ENCODE peak calls at places on chromosomes 6 and 20, in five cellular contexts. One of them, this sample, is unnamed.

GRCh38 chr20:3749689-3750639 is 17.5 kb downstream of the HSPA12B start:
- DNase-seq in HepG2: peak; percentile 56
- DNase-seq in H1: peak; percentile 46
- DNase-seq in SK-N-SH: peak; percentile 98
- DNase-seq in K562: peak; percentile 69
- DNase-seq in this sample: no peak

GRCh38 chr20:6588296-6588695 is 179.2 kb upstream of the BMP2 start:
- DNase-seq in H1: no peak
- DNase-seq in HepG2: no peak
- DNase-seq in K562: no peak
- DNase-seq in SK-N-SH: no peak
- DNase-seq in this sample: no peak

GRCh38 chr20:15807271-15807670 is 766.0 kb downstream of the KIF16B start:
- DNase-seq in SK-N-SH: no peak
- DNase-seq in H1: no peak
- DNase-seq in HepG2: no peak
- DNase-seq in K562: no peak
- DNase-seq in this sample: no peak

GRCh38 chr6:163087981-163088380 is 326.5 kb upstream of the QKI start:
- DNase-seq in H1: no peak
- DNase-seq in SK-N-SH: no peak
- DNase-seq in K562: no peak
- DNase-seq in HepG2: no peak
- DNase-seq in this sample: no peak

GRCh38 chr20:19601133-19601810 is 156.8 kb upstream of the RIN2 start:
- DNase-seq in SK-N-SH: no peak
- DNase-seq in K562: no peak
- DNase-seq in HepG2: no peak
- DNase-seq in H1: no peak
- DNase-seq in this sample: no peak

GRCh38 chr6:27019651-27020552 is 227.6 kb upstream of the PRSS16 start:
- DNase-seq in H1: peak; percentile 90
- DNase-seq in SK-N-SH: peak; percentile 87
- DNase-seq in HepG2: no peak
- DNase-seq in K562: peak; percentile 92
- DNase-seq in this sample: peak; percentile 76

GRCh38 chr6:16391451-16391912 is 153.1 kb downstream of the GMPR start:
- DNase-seq in H1: no peak
- DNase-seq in HepG2: no peak
- DNase-seq in SK-N-SH: no peak
- DNase-seq in K562: no peak
- DNase-seq in this sample: no peak

GRCh38 chr6:170095273-170095976 is 195.5 kb downstream of the DLL1 start:
- DNase-seq in HepG2: no peak
- DNase-seq in H1: no peak
- DNase-seq in K562: no peak
- DNase-seq in SK-N-SH: no peak
- DNase-seq in this sample: no peak

GRCh38 chr20:46402236-46402886 is 4.1 kb downstream of the ELMO2 start:
- DNase-seq in H1: no peak
- DNase-seq in SK-N-SH: no peak
- DNase-seq in HepG2: no peak
- DNase-seq in K562: no peak
- DNase-seq in this sample: no peak

GRCh38 chr20:59559863-59560262 is 44.5 kb upstream of the PHACTR3 start:
- DNase-seq in SK-N-SH: no peak
- DNase-seq in HepG2: no peak
- DNase-seq in H1: no peak
- DNase-seq in K562: no peak
- DNase-seq in this sample: no peak

GRCh38 chr6:151191477-151191995 is 48.2 kb upstream of the AKAP12 start:
- DNase-seq in K562: no peak
- DNase-seq in H1: no peak
- DNase-seq in HepG2: no peak
- DNase-seq in SK-N-SH: no peak
- DNase-seq in this sample: no peak

GRCh38 chr6:134753001-134753400 is 196.9 kb downstream of the ALDH8A1 start:
- DNase-seq in K562: no peak
- DNase-seq in H1: no peak
- DNase-seq in SK-N-SH: no peak
- DNase-seq in HepG2: no peak
- DNase-seq in this sample: no peak

GRCh38 chr6:25927721-25928359 is 2.7 kb downstream of the SLC17A2 start:
- DNase-seq in K562: no peak
- DNase-seq in SK-N-SH: no peak
- DNase-seq in HepG2: no peak
- DNase-seq in H1: no peak
- DNase-seq in this sample: no peak

GRCh38 chr6:21753571-21754108 is 160.1 kb downstream of the SOX4 start:
- DNase-seq in SK-N-SH: no peak
- DNase-seq in HepG2: no peak
- DNase-seq in H1: no peak
- DNase-seq in K562: no peak
- DNase-seq in this sample: no peak

GRCh38 chr6:152121910-152122309 is 314.4 kb downstream of the ESR1 start:
- DNase-seq in H1: no peak
- DNase-seq in K562: no peak
- DNase-seq in HepG2: no peak
- DNase-seq in SK-N-SH: no peak
- DNase-seq in this sample: no peak

GRCh38 chr20:59805786-59806577 is 127.5 kb downstream of the SYCP2 start:
- DNase-seq in H1: no peak
- DNase-seq in K562: no peak
- DNase-seq in HepG2: no peak
- DNase-seq in SK-N-SH: peak; percentile 2
- DNase-seq in this sample: no peak

GRCh38 chr20:57698191-57698866 is 11.5 kb downstream of the PMEPA1 start:
- DNase-seq in SK-N-SH: peak; percentile 57
- DNase-seq in H1: no peak
- DNase-seq in K562: no peak
- DNase-seq in HepG2: peak; percentile 31
- DNase-seq in this sample: no peak

GRCh38 chr6:80449756-80450155 is 343.3 kb downstream of the BCKDHB start:
- DNase-seq in H1: no peak
- DNase-seq in K562: no peak
- DNase-seq in HepG2: no peak
- DNase-seq in SK-N-SH: no peak
- DNase-seq in this sample: no peak

GRCh38 chr20:16025084-16025483 is 548.2 kb downstream of the KIF16B start:
- DNase-seq in K562: no peak
- DNase-seq in SK-N-SH: no peak
- DNase-seq in H1: no peak
- DNase-seq in HepG2: no peak
- DNase-seq in this sample: no peak

GRCh38 chr6:74733830-74734591 is 471.8 kb downstream of the COL12A1 start:
- DNase-seq in K562: no peak
- DNase-seq in HepG2: no peak
- DNase-seq in SK-N-SH: no peak
- DNase-seq in H1: no peak
- DNase-seq in this sample: no peak

GRCh38 chr20:3875378-3875974 is 13.7 kb upstream of the PANK2 start:
- DNase-seq in H1: no peak
- DNase-seq in SK-N-SH: no peak
- DNase-seq in HepG2: no peak
- DNase-seq in K562: no peak
- DNase-seq in this sample: no peak

GRCh38 chr20:59173938-59174496 is 10.4 kb downstream of the ZNF831 start:
- DNase-seq in K562: no peak
- DNase-seq in SK-N-SH: no peak
- DNase-seq in HepG2: no peak
- DNase-seq in H1: no peak
- DNase-seq in this sample: no peak

GRCh38 chr20:8018928-8019177 is 708 bp downstream of the TMX4 start:
- DNase-seq in K562: no peak
- DNase-seq in SK-N-SH: no peak
- DNase-seq in H1: no peak
- DNase-seq in HepG2: no peak
- DNase-seq in this sample: peak; percentile 63

GRCh38 chr20:48234951-48235350 is 449.7 kb upstream of the SULF2 start:
- DNase-seq in K562: no peak
- DNase-seq in H1: no peak
- DNase-seq in SK-N-SH: no peak
- DNase-seq in HepG2: no peak
- DNase-seq in this sample: no peak

GRCh38 chr6:56364482-56365313 is 117.3 kb upstream of the COL21A1 start:
- DNase-seq in K562: no peak
- DNase-seq in H1: no peak
- DNase-seq in SK-N-SH: peak; percentile 21
- DNase-seq in HepG2: no peak
- DNase-seq in this sample: no peak

GRCh38 chr6:167760979-167761793 is 65.5 kb upstream of the AFDN start:
- DNase-seq in HepG2: peak; percentile 85
- DNase-seq in SK-N-SH: no peak
- DNase-seq in K562: no peak
- DNase-seq in H1: no peak
- DNase-seq in this sample: peak; percentile 7

GRCh38 chr6:15953152-15953880 is 175.6 kb upstream of the MYLIP start:
- DNase-seq in SK-N-SH: no peak
- DNase-seq in K562: no peak
- DNase-seq in HepG2: no peak
- DNase-seq in H1: no peak
- DNase-seq in this sample: peak; percentile 32

GRCh38 chr20:52048365-52048764 is 143.2 kb downstream of the ZFP64 start:
- DNase-seq in HepG2: no peak
- DNase-seq in K562: no peak
- DNase-seq in H1: peak; percentile 70
- DNase-seq in SK-N-SH: no peak
- DNase-seq in this sample: no peak

GRCh38 chr6:135438907-135439535 is 58.5 kb downstream of the AHI1 start:
- DNase-seq in K562: peak; percentile 40
- DNase-seq in HepG2: peak; percentile 30
- DNase-seq in SK-N-SH: peak; percentile 2
- DNase-seq in H1: no peak
- DNase-seq in this sample: no peak

GRCh38 chr6:170135041-170135440 is 155.8 kb downstream of the DLL1 start:
- DNase-seq in SK-N-SH: no peak
- DNase-seq in K562: no peak
- DNase-seq in H1: no peak
- DNase-seq in HepG2: no peak
- DNase-seq in this sample: no peak

GRCh38 chr20:40938020-40938419 is 90.6 kb upstream of the TOP1 start:
- DNase-seq in SK-N-SH: no peak
- DNase-seq in H1: no peak
- DNase-seq in K562: peak; percentile 29
- DNase-seq in HepG2: no peak
- DNase-seq in this sample: no peak

GRCh38 chr20:21557246-21557982 is 43.5 kb upstream of the NKX2-2 start:
- DNase-seq in SK-N-SH: no peak
- DNase-seq in HepG2: no peak
- DNase-seq in K562: no peak
- DNase-seq in H1: no peak
- DNase-seq in this sample: no peak

GRCh38 chr20:61185841-61186601 is 66.0 kb upstream of the CDH4 start:
- DNase-seq in H1: no peak
- DNase-seq in HepG2: no peak
- DNase-seq in SK-N-SH: no peak
- DNase-seq in K562: no peak
- DNase-seq in this sample: peak; percentile 15

GRCh38 chr6:50390416-50390815 is 322.9 kb upstream of the TFAP2D start:
- DNase-seq in SK-N-SH: no peak
- DNase-seq in HepG2: no peak
- DNase-seq in K562: no peak
- DNase-seq in H1: no peak
- DNase-seq in this sample: no peak

GRCh38 chr6:113350521-113350920 is 506.6 kb upstream of the MARCKS start:
- DNase-seq in HepG2: no peak
- DNase-seq in K562: no peak
- DNase-seq in SK-N-SH: no peak
- DNase-seq in H1: no peak
- DNase-seq in this sample: no peak
- TF ChIP-seq JUND in HepG2: no peak
- TF ChIP-seq JUND in K562: no peak
- TF ChIP-seq JUND in SK-N-SH: no peak
- TF ChIP-seq JUND in H1: no peak
- TF ChIP-seq JUND in this sample: no peak

DNA sequence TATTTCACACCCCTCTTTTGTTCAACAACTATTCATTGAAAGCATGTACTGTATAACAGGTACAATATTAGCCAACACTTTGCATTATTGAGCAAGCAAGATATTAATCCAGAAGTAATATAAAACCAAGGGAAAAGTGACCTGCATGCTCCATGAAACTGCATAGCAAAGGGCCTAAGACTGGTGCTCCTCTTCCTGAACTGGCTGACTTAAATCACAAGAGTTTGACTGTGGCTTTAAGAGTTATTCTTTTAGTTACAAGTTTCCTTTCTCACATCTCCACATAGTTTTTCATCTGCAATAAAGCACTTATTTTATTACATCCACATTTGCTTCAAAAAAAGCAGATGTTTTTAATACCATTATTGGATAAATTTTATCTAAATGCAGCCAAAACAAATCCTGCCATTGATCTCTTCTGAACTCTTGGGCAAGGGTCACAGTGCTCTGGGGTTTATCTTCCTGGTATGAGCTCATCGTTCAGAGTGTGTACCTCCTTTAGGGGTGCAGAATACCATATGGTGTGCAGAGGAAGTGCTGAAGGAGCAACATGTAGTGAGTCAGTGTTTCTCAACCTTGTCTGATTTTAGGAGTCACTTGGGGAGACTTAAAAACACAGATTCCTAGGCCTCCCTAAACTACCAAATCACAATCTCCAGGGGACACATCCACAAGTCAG is 1225.9 kb upstream of the MAP3K7 start:
- DNase-seq in H1: no peak
- DNase-seq in K562: no peak
- DNase-seq in HepG2: no peak
- DNase-seq in SK-N-SH: no peak
- DNase-seq in this sample: no peak
- TF ChIP-seq JUND in H1: no peak
- TF ChIP-seq JUND in K562: no peak
- TF ChIP-seq JUND in HepG2: no peak
- TF ChIP-seq JUND in SK-N-SH: no peak
- TF ChIP-seq JUND in this sample: no peak

DNA sequence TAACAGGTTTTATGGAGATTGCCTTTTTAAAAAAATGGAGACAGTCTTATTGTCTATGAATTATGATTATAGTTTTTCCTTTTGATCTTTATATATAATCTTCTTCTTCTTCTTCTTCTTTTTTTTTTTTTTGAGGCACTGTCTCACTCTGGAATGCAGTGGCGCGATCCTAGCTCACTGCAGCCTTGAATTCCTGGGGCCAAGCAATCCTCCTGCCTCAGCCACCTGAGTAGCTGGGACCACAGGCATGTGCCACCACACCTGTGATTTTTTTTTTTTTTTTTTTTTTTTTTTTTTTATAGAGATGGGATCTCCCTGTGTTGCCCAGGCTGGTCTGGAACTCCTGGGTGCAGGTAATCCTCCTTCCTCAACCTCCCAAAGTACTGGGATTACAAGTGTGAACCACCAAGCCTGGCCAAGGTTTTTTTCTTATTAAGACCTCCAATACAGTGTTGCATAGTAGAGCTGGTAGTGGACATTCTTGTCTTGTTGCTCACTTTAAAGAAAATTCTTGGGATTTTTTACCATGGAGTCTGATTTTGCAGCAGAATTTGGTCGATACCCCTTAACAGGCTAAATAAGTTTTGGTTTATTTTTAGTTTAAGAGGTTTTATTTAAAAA is 46.5 kb downstream of the STK4 start:
- DNase-seq in H1: no peak
- DNase-seq in K562: no peak
- DNase-seq in HepG2: no peak
- DNase-seq in SK-N-SH: no peak
- DNase-seq in this sample: no peak
- TF ChIP-seq JUND in H1: no peak
- TF ChIP-seq JUND in K562: no peak
- TF ChIP-seq JUND in HepG2: no peak
- TF ChIP-seq JUND in SK-N-SH: peak; percentile 48
- TF ChIP-seq JUND in this sample: no peak

GRCh38 chr6:90885611-90886056 is 298.8 kb upstream of the MAP3K7 start:
- DNase-seq in K562: no peak
- DNase-seq in H1: no peak
- DNase-seq in HepG2: no peak
- DNase-seq in SK-N-SH: no peak
- DNase-seq in this sample: no peak
- TF ChIP-seq JUND in K562: no peak
- TF ChIP-seq JUND in H1: no peak
- TF ChIP-seq JUND in HepG2: no peak
- TF ChIP-seq JUND in SK-N-SH: no peak
- TF ChIP-seq JUND in this sample: no peak

This sample was measured in T47D.